ENCODE peak calls at places on chromosome 5, in seven cellular contexts. V, C, P, F, O, Z and W are unnamed samples.
A peak's percentile ranks its signal among the peaks of the same experiment; 100 is the strongest.

GRCh38 chr5:5419291-5420210 is 2.9 kb upstream of the ICE1 start:
- DNase-seq in C (no peak), O (no peak), V (no peak), F (no peak), Z (peak; percentile 38), P (peak; percentile 46), W (no peak)

GRCh38 chr5:59367791-59368394 is 525.6 kb downstream of the PDE4D start:
- DNase-seq in P (peak; percentile 77), F (peak; percentile 12), V (peak; percentile 10), O (peak; percentile 20), C (peak; percentile 48), Z (peak; percentile 59), W (peak; percentile 5)

GRCh38 chr5:69489246-69489645 is 3.3 kb upstream of the OCLN start:
- DNase-seq in P (no peak), C (no peak), O (no peak), Z (no peak), F (no peak), V (no peak), W (no peak)

GRCh38 chr5:42842860-42843641 is 31.4 kb upstream of the SELENOP start:
- DNase-seq in O (no peak), V (no peak), P (no peak), Z (no peak), F (no peak), C (peak; percentile 47), W (no peak)

GRCh38 chr5:40480392-40480791 is 199.3 kb upstream of the PTGER4 start:
- DNase-seq in Z (no peak), V (no peak), F (peak; percentile 23), C (no peak), P (no peak), O (no peak), W (no peak)

GRCh38 chr5:40521925-40522324 is 157.8 kb upstream of the PTGER4 start:
- DNase-seq in P (no peak), Z (no peak), O (no peak), V (no peak), C (no peak), F (no peak), W (no peak)

GRCh38 chr5:177084175-177084574 is 2.5 kb upstream of the FGFR4 start:
- DNase-seq in V (no peak), F (no peak), C (no peak), O (no peak), Z (no peak), P (no peak), W (no peak)

GRCh38 chr5:43903129-43903528 is 300.1 kb downstream of the NNT start:
- DNase-seq in F (no peak), P (no peak), V (no peak), C (no peak), Z (no peak), O (no peak), W (no peak)

GRCh38 chr5:105503950-105504349 is 1941.4 kb upstream of the NUDT12 start:
- DNase-seq in F (no peak), Z (no peak), P (no peak), O (no peak), C (no peak), V (no peak), W (no peak)

GRCh38 chr5:123297866-123298265 is 125.3 kb downstream of the CEP120 start:
- DNase-seq in P (no peak), Z (no peak), O (no peak), F (no peak), V (no peak), C (no peak), W (no peak)

GRCh38 chr5:134547999-134548626 is 22.6 kb downstream of the JADE2 start:
- DNase-seq in V (no peak), F (no peak), Z (no peak), P (no peak), C (peak; percentile 39), O (no peak), W (no peak)

GRCh38 chr5:133377736-133378135 is 234.6 kb downstream of the FSTL4 start:
- DNase-seq in P (no peak), O (no peak), Z (no peak), V (no peak), C (no peak), F (no peak), W (no peak)

GRCh38 chr5:117220730-117221129 is 646.1 kb upstream of the SEMA6A start:
- DNase-seq in O (no peak), F (no peak), P (no peak), C (no peak), V (no peak), Z (no peak), W (no peak)